ENCODE peak calls at places on chromosomes 5 and 9, in five cellular contexts. J is PC-9, P is A673, W is GM23338, S is GM23248. C is an unnamed sample.

GRCh38 chr5:172224996-172225395 is 31.0 kb downstream of the EFCAB9 start:
- DNase-seq in P (no peak), W (no peak), J (no peak), S (no peak), C (no peak)

GRCh38 chr5:40678021-40678939 is 1.4 kb upstream of the PTGER4 start:
- DNase-seq in P (no peak), J (no peak), S (no peak), W (no peak), C (peak)

GRCh38 chr5:43190755-43191603 is 1.0 kb upstream of the NIM1K start:
- DNase-seq in S (peak), P (no peak), W (no peak), J (no peak), C (no peak)

GRCh38 chr5:8394965-8395364 is 526.0 kb downstream of the MTRR start:
- DNase-seq in J (no peak), S (no peak), P (no peak), W (peak), C (no peak)

GRCh38 chr5:173178369-173178910 is 34.1 kb downstream of the BNIP1 start:
- DNase-seq in P (no peak), J (no peak), W (no peak), S (no peak), C (no peak)

GRCh38 chr9:115122937-115123336 is 5.0 kb upstream of the TNC start:
- DNase-seq in W (no peak), J (no peak), P (no peak), S (no peak), C (no peak)

GRCh38 chr9:98877211-98877730 is 66.4 kb upstream of the COL15A1 start:
- DNase-seq in S (no peak), P (no peak), J (no peak), W (no peak), C (no peak)

GRCh38 chr9:83062011-83062652 is 810 bp downstream of the RASEF start:
- DNase-seq in W (peak), S (peak), J (peak), P (peak), C (peak)

GRCh38 chr5:90982576-90982975 is 400.5 kb downstream of the ARRDC3 start:
- DNase-seq in W (no peak), J (peak), P (no peak), S (no peak), C (no peak)

GRCh38 chr5:132256086-132256782 is 1.3 kb upstream of the PDLIM4 start:
- DNase-seq in W (no peak), P (no peak), S (no peak), J (no peak), C (no peak)

GRCh38 chr5:132008961-132009680 is 2.3 kb downstream of the ACSL6 start:
- DNase-seq in S (no peak), P (no peak), J (peak), W (no peak), C (peak)

GRCh38 chr5:159104058-159104651 is 4.4 kb upstream of the EBF1 start:
- DNase-seq in S (peak), P (no peak), W (peak), J (no peak), C (no peak)

GRCh38 chr9:96417051-96417586 is 1.1 kb downstream of the ZNF367 start:
- DNase-seq in S (peak), W (peak), P (peak), J (peak), C (peak)

GRCh38 chr9:109319631-109320233 is 1.1 kb downstream of the EPB41L4B start:
- DNase-seq in W (peak), J (peak), P (no peak), S (peak), C (no peak)

GRCh38 chr9:95516736-95517558 is at the start of gene PTCH1:
- DNase-seq in S (peak), P (peak), W (peak), J (peak), C (peak)

GRCh38 chr5:120901199-120901598 is 437.1 kb downstream of the PRR16 start:
- DNase-seq in S (peak), W (no peak), P (no peak), J (peak), C (peak)

GRCh38 chr9:81564632-81565031 is 124.7 kb downstream of the TLE1 start:
- DNase-seq in P (no peak), W (no peak), J (no peak), S (peak), C (no peak)

GRCh38 chr9:89579741-89580395 is 24.9 kb upstream of the GADD45G start:
- DNase-seq in J (no peak), W (no peak), P (no peak), S (no peak), C (no peak)

GRCh38 chr9:81320909-81321482 is 368.4 kb downstream of the TLE1 start:
- DNase-seq in J (no peak), S (no peak), P (no peak), W (no peak), C (no peak)

GRCh38 chr9:13928988-13929387 is 385.0 kb downstream of the NFIB start:
- DNase-seq in W (no peak), S (no peak), P (no peak), J (no peak), C (no peak)

GRCh38 chr5:175696139-175696854 is 38.4 kb downstream of the HRH2 start:
- DNase-seq in J (peak), W (peak), P (peak), S (peak), C (peak)

GRCh38 chr9:134204991-134205578 is 40.7 kb upstream of the RNU6ATAC start:
- DNase-seq in S (peak), W (no peak), J (no peak), P (peak), C (no peak)

GRCh38 chr9:120711354-120711753 is 2.9 kb downstream of the MEGF9 start:
- DNase-seq in P (no peak), J (no peak), W (no peak), S (peak), C (no peak)

GRCh38 chr5:72138943-72139467 is 31.7 kb downstream of the MAP1B start:
- DNase-seq in S (peak), J (no peak), P (no peak), W (no peak), C (peak)

GRCh38 chr9:7055201-7055903 is 297.6 kb downstream of the KDM4C start:
- DNase-seq in W (no peak), J (no peak), P (no peak), S (no peak), C (no peak)

GRCh38 chr5:176614805-176615478 is 5.0 kb upstream of the GPRIN1 start:
- DNase-seq in W (no peak), J (no peak), S (peak), P (no peak), C (peak)

GRCh38 chr5:82274343-82275266 is 3.5 kb downstream of the RPS23 start:
- DNase-seq in P (no peak), S (no peak), J (no peak), W (peak), C (no peak)

GRCh38 chr5:172255444-172255843 is 28.1 kb downstream of the UBTD2 start:
- DNase-seq in J (no peak), S (no peak), W (no peak), P (no peak), C (no peak)

GRCh38 chr5:73792687-73793320 is 166.8 kb downstream of the ARHGEF28 start:
- DNase-seq in S (peak), W (peak), P (peak), J (peak), C (peak)

GRCh38 chr9:89564257-89564878 is 40.4 kb upstream of the GADD45G start:
- DNase-seq in P (peak), W (peak), S (no peak), J (peak), C (no peak)

GRCh38 chr9:133639613-133640012 is 3.5 kb downstream of the DBH start:
- DNase-seq in P (no peak), J (no peak), S (no peak), W (no peak), C (no peak)

GRCh38 chr9:136201174-136201573 is 3.8 kb downstream of the LHX3 start:
- DNase-seq in S (no peak), P (no peak), W (no peak), J (no peak), C (no peak)
- TF ChIP-seq EZH2 in S (no peak), P (no peak), W (peak), J (no peak), C (no peak)

DNA sequence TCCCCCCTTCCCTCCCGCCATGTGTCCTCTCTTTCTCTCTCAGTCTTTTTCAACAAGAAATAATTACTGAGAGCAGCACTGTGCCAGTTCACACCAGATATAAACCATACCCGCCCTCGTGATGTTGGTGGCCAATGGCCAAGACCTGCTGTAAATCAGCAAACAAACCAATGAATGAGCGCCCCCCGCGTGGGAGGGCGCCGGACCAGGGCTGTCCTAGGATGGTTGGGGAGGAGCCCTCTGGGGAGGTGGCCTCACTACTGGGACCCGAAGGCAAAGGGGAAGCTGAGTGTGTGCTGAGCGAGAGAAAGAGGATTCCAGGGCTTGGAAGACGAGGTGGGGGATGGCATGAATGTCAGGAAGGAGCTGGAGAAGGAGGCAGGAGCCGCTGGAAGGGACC is 51.2 kb upstream of the BARHL1 start:
- DNase-seq in S (no peak), W (peak), P (no peak), J (no peak), C (no peak)
- TF ChIP-seq EZH2 in S (no peak), W (no peak), P (peak), J (no peak), C (no peak)

DNA sequence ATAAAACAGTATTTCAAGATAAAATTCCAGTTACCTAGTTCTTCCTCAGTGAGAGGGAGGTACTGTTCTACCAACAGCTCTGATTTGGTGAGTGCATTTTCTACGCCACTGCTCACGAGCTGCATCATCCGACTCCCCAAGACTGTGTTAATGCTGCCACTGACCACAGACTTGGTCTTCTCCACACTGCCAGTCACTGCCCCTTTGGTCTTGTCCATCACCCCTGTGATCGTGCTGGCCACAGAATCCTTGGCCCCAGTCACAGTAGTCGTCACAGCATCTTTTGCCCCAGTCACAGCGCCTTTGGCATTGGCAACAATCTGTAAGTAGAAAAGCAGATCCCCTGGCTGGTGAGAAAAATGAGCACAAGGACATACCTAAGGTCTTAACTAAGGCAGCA is 6.4 kb downstream of the PLIN2 start:
- DNase-seq in S (no peak), P (no peak), W (no peak), J (no peak), C (no peak)
- TF ChIP-seq EZH2 in S (no peak), P (no peak), W (no peak), J (no peak), C (no peak)

DNA sequence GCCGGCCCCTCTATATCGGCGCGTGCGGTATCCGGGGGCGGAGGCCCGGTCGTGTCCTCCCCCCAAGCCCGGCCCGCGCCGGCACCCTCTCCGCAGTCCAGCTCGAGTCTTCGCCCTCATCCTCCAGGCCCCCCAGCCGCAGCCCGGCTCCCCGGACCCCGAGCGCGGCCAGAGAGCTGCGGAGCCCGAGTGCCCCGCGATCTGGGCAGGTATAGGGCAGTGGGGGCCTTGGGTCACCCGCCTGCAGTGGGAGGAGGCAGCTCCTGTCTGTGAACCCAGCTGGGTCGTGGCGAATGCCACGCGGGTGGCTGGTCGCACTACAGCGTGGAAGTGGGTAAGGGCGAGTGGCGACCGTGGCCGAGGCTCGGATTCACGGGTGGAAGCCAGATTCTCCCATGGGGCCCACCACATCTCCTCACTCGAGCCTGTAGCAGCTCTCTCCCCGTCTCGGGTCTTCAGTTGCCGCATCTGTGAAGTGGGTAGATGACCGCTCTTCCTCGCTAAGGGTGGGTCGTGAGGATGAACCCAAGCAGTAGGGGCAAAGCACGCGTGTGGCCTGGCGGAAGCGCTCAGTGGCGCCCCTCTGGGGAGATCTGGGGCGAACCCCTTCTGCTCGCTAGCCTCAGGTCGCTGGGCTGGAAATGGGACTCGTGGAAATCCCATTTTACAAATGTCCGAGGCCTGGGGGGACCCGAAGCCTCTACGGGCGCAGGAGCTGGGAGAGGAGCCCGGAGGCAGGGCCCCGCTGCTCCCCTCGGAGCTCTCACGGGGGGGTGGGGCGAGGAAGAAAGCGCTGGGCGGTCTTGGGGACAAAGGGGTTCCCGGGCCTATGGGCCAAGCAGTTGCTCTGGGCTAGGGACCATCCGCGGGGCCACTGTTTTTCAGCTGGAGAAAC is 1.9 kb downstream of the NR5A1 start:
- DNase-seq in J (no peak), P (no peak), W (peak), S (no peak), C (no peak)
- TF ChIP-seq EZH2 in J (no peak), P (peak), W (no peak), S (peak), C (peak)

GRCh38 chr9:101737705-101738565 is 512 bp downstream of the GRIN3A start:
- DNase-seq in W (peak), P (peak), J (no peak), S (peak), C (peak)
- TF ChIP-seq EZH2 in W (no peak), P (no peak), J (no peak), S (peak), C (peak)

DNA sequence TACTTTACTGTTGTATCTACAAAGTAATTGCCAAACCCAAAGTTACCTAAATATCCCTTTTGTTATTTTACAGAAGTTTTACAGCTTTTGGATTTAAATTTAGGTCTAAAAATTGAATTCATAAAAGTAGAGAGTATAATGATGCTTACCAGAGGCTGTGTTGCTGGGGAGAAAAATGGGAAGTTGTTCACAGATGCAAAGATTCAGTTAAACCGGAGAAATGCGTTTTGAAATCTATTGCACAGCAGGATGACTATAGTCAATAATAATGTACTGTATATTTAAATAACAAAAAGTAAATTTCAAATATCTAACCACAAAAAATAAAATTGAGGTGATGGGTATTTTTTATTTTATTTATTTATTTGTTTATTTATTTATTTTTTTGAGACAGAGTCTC is 2.6 kb upstream of the ANKRD18A start:
- DNase-seq in J (no peak), S (no peak), P (no peak), W (no peak), C (no peak)
- TF ChIP-seq EZH2 in J (no peak), S (no peak), P (no peak), W (no peak), C (no peak)

C was measured in mammary epithelial cell.